ENCODE peak calls at places on chromosomes 16 and 17, in eight cellular contexts. R, G, N, T, F, X, J and K are unnamed samples.

GRCh38 chr17:49595328-49595727 is 19.7 kb downstream of the NXPH3 start:
- DNase-seq in R (no peak), G (no peak), N (no peak), T (no peak), F (no peak), X (no peak), J (no peak), K (no peak)

GRCh38 chr17:8288336-8289102 is at the start of gene RANGRF:
- DNase-seq in R (peak; percentile 90), G (peak; percentile 73), N (peak; percentile 78), T (peak; percentile 69), F (peak; percentile 93), X (peak; percentile 81), J (peak; percentile 95), K (peak; percentile 81)

GRCh38 chr16:2898831-2899563 is 12.7 kb upstream of the FLYWCH1 start:
- DNase-seq in R (no peak), G (no peak), N (no peak), T (no peak), F (no peak), X (no peak), J (no peak), K (no peak)

GRCh38 chr17:72502940-72503341 is 382.1 kb downstream of the SOX9 start:
- DNase-seq in R (no peak), G (no peak), N (no peak), T (no peak), F (no peak), X (no peak), J (no peak), K (no peak)

GRCh38 chr16:78257376-78257728 is 157.9 kb downstream of the WWOX start:
- DNase-seq in R (no peak), G (no peak), N (no peak), T (peak; percentile 28), F (no peak), X (no peak), J (no peak), K (no peak)

GRCh38 chr17:45129940-45130639 is 2.2 kb downstream of the PLCD3 start:
- DNase-seq in R (peak; percentile 45), G (no peak), N (no peak), T (peak; percentile 38), F (no peak), X (no peak), J (peak; percentile 57), K (no peak)

GRCh38 chr17:59695943-59696681 is 11.1 kb downstream of the PTRH2 start:
- DNase-seq in R (no peak), G (no peak), N (no peak), T (no peak), F (no peak), X (no peak), J (no peak), K (no peak)

GRCh38 chr16:75620326-75621169 is 2.5 kb downstream of the ADAT1 start:
- DNase-seq in R (no peak), G (no peak), N (no peak), T (no peak), F (peak; percentile 90), X (no peak), J (no peak), K (no peak)

GRCh38 chr16:50576403-50577113 is 28.4 kb downstream of the NKD1 start:
- DNase-seq in R (no peak), G (no peak), N (no peak), T (no peak), F (no peak), X (no peak), J (no peak), K (no peak)

GRCh38 chr16:66706506-66706880 is 9.9 kb upstream of the CMTM4 start:
- DNase-seq in R (no peak), G (no peak), N (no peak), T (peak; percentile 59), F (no peak), X (no peak), J (no peak), K (no peak)

GRCh38 chr17:34393401-34393800 is 30.4 kb upstream of the CCL1 start:
- DNase-seq in R (no peak), G (no peak), N (no peak), T (no peak), F (no peak), X (no peak), J (no peak), K (no peak)

GRCh38 chr16:20799599-20799998 is 6.7 kb downstream of the ERI2 start:
- DNase-seq in R (no peak), G (no peak), N (no peak), T (peak; percentile 42), F (no peak), X (no peak), J (no peak), K (no peak)

GRCh38 chr17:68614718-68615117 is 13.6 kb upstream of the FAM20A start:
- DNase-seq in R (no peak), G (no peak), N (no peak), T (no peak), F (no peak), X (no peak), J (no peak), K (no peak)

GRCh38 chr17:81837641-81838040 is 2.8 kb upstream of the PPP1R27 start:
- DNase-seq in R (peak; percentile 61), G (no peak), N (no peak), T (no peak), F (no peak), X (no peak), J (no peak), K (no peak)

GRCh38 chr17:4974064-4974670 is 6.5 kb upstream of the SPAG7 start:
- DNase-seq in R (peak; percentile 65), G (no peak), N (no peak), T (no peak), F (no peak), X (no peak), J (no peak), K (no peak)

GRCh38 chr16:4217246-4218131 is 24.4 kb downstream of the SRL start:
- DNase-seq in R (peak; percentile 62), G (peak; percentile 38), N (no peak), T (no peak), F (no peak), X (no peak), J (peak; percentile 81), K (no peak)

GRCh38 chr16:57036945-57037344 is 47.6 kb downstream of the NLRC5 start:
- DNase-seq in R (no peak), G (no peak), N (no peak), T (no peak), F (no peak), X (no peak), J (no peak), K (no peak)

GRCh38 chr17:7217113-7217987 is 2.3 kb downstream of the DLG4 start:
- DNase-seq in R (peak; percentile 47), G (peak; percentile 38), N (no peak), T (peak; percentile 36), F (no peak), X (no peak), J (no peak), K (no peak)

GRCh38 chr17:29613371-29613837 is 9.3 kb downstream of the CORO6 start:
- DNase-seq in R (peak; percentile 96), G (no peak), N (peak; percentile 82), T (peak; percentile 53), F (peak; percentile 97), X (peak; percentile 99), J (peak; percentile 96), K (peak; percentile 90)

GRCh38 chr16:56038564-56039098 is 152.7 kb upstream of the GNAO1 start:
- DNase-seq in R (no peak), G (no peak), N (no peak), T (no peak), F (peak; percentile 18), X (no peak), J (no peak), K (no peak)